ENCODE peak calls at places on chromosome 3, in five cellular contexts. T is mesenchymal stem cell, A is neuronal stem cell, C is trophoblast cell, S is H1. M is an unnamed sample. For H3K36me3, the result is how much of the 10 kb centered on the place peaks cover.

GRCh38 chr3:79672075-79672474 is 95.7 kb downstream of the ROBO1 start:
- DNase-seq in S (no peak), T (no peak), A (no peak), C (no peak), M (no peak)

GRCh38 chr3:139358857-139359562 is 15.2 kb downstream of the MRPS22 start:
- DNase-seq in T (no peak), A (peak), C (no peak), S (no peak), M (peak)

GRCh38 chr3:190059242-190059590 is 61.5 kb downstream of the P3H2 start:
- DNase-seq in A (no peak), S (no peak), T (peak), C (no peak), M (no peak)

GRCh38 chr3:50623840-50624474 is 7.0 kb downstream of the MAPKAPK3 start:
- DNase-seq in C (no peak), A (no peak), S (no peak), T (no peak), M (no peak)

GRCh38 chr3:99534951-99535704 is 103.3 kb upstream of the COL8A1 start:
- DNase-seq in A (no peak), T (peak), C (peak), S (no peak), M (no peak)

GRCh38 chr3:93931597-93932229 is 42.0 kb downstream of the PROS1 start:
- DNase-seq in S (no peak), T (no peak), A (no peak), C (no peak), M (no peak)

GRCh38 chr3:126480864-126481263 is 5.2 kb upstream of the ZXDC start:
- DNase-seq in C (no peak), A (no peak), S (no peak), T (no peak), M (no peak)

GRCh38 chr3:127820221-127820870 is 2.0 kb downstream of the MGLL start:
- DNase-seq in C (peak), A (no peak), T (peak), S (no peak), M (no peak)

GRCh38 chr3:181692850-181693154 is 18.9 kb upstream of the SOX2 start:
- DNase-seq in S (no peak), C (no peak), T (no peak), A (no peak), M (no peak)

GRCh38 chr3:110814170-110815007 is 257.2 kb upstream of the NECTIN3 start:
- DNase-seq in T (peak), A (no peak), S (no peak), C (no peak), M (peak)

GRCh38 chr3:78912217-78912616 is 855.6 kb downstream of the ROBO1 start:
- DNase-seq in A (no peak), T (no peak), S (no peak), C (no peak), M (no peak)

DNA sequence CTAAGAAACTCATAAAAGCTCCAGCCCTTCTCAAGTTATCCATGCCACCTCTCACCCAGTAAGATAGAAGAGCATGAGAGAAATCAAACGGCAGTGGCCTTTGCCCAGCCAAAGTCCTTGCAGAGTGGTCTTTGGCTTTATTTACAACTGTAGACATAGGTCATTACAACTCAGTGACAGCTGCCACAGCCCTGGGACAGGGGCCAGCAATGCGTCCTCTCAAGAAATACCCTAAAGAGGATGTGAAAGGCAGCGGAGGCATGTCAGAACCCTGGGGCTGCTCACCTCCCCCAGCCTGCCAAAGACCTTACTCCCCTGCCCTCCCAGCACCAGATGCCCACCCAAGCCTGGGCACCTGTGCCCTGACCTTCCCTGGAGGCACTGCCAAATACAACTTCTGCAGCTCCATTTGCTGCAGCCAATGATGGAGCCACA is 6.3 kb downstream of the ACAA1 start:
- DNase-seq in A (no peak), T (no peak), C (no peak), S (no peak), M (no peak)
- H3K36me3 ChIP-seq in A (under half), T (half or more), C (half or more), S (under half), M (under half)

GRCh38 chr3:184788751-184789150 is 23.2 kb upstream of the VPS8 start:
- DNase-seq in A (no peak), S (no peak), C (no peak), T (no peak), M (no peak)

GRCh38 chr3:184785856-184786255 is 26.1 kb upstream of the VPS8 start:
- DNase-seq in A (no peak), T (no peak), S (no peak), C (no peak), M (no peak)

GRCh38 chr3:184785106-184785505 is 26.9 kb upstream of the VPS8 start:
- DNase-seq in S (no peak), A (no peak), T (no peak), C (no peak), M (no peak)

GRCh38 chr3:184789314-184789998 is 22.5 kb upstream of the VPS8 start:
- DNase-seq in S (no peak), A (no peak), C (no peak), T (no peak), M (no peak)

DNA sequence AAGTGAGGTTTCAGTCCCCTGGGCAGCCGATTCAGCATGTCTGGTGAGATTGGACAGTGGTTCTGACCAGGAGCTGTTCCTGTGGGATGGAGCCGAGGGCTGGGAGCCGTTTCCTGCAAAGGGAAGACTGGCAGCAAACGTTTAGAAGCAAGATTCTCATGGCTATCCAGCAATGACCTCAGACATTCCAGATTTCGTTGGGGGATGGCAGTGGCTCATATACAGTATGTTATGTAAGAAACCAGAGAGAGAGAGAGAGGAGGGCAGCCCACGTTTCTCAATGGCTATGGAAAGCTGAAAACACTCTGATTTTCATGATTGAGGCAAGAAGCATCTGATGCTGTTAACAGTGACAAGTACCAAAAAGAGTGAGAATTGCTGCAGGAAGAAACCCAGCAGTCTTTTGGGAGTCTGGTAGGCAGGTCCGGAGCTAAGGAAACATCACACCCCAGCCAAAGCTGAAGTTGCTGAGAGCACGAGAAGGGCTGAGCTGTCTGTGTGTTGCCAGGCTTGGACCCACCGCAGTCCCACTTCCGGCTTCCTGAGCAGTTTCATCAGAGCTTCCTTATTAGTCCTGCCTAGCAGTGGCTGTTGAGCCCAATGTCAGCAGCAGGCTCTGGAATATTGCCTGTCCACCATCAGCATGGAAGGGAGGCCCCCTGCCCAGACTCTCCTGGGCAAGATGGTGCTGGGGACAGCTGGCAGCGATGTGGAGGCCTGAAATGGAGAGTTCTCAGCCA is 25.5 kb upstream of the VPS8 start:
- DNase-seq in A (no peak), T (peak), S (no peak), C (no peak), M (no peak)
- H2AK5ac ChIP-seq in A (peak), T (peak), S (no peak), C (no peak), M (no peak)

GRCh38 chr3:112308151-112308911 is 14.3 kb upstream of the SLC9C1 start:
- DNase-seq in A (peak), T (peak), S (no peak), C (peak), M (peak)
- H2BK5ac ChIP-seq in A (no peak), T (no peak), S (no peak), C (no peak), M (no peak)

GRCh38 chr3:45700570-45701073 is 11.4 kb downstream of the SACM1L start:
- DNase-seq in C (no peak), T (no peak), S (no peak), A (no peak), M (no peak)

GRCh38 chr3:45706133-45706808 is 17.1 kb downstream of the SACM1L start:
- DNase-seq in S (no peak), C (no peak), T (no peak), A (no peak), M (peak)

GRCh38 chr3:45701167-45701867 is 12.1 kb downstream of the SACM1L start:
- DNase-seq in T (no peak), C (peak), S (no peak), A (peak), M (peak)

DNA sequence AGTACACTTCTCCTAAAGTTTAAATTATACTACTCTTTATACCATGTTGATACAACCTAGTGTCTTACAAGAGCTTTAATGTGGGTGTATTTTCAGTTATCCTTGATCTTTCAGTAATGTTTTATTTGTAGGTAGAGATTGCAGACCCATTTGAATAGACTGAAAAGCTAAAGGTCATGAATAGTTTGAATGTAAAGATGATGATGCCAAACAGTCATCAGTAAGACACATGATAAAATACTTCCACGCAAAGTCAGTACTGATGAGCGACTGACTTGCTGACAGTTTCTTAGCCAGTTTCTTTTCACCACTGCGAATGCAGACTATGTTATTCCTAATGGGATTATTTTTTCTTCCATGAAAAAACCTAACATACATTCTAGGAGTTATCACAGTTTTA is 15.3 kb downstream of the SACM1L start:
- DNase-seq in C (no peak), A (no peak), T (no peak), S (no peak), M (no peak)
- H3K36me3 ChIP-seq in C (under half), A (under half), T (half or more), S (under half), M (under half)

GRCh38 chr3:188955919-188956318 is 215.9 kb upstream of the TPRG1 start:
- DNase-seq in S (no peak), C (no peak), A (no peak), T (peak), M (no peak)
- H2AK5ac ChIP-seq in S (no peak), C (peak), A (no peak), T (no peak), M (no peak)